ENCODE peak calls at places on chromosomes 2 and 18, in nine cellular contexts. One of them, this sample, is unnamed. For H3K4me1 and H3K27me3, the result is how much of the 10 kb centered on the place peaks cover.

GRCh38 chr2:38716185-38716584 is 35.0 kb downstream of the SRSF7 start:
- DNase-seq in PC-3: no peak
- DNase-seq in psoas muscle: no peak
- DNase-seq in cardiac muscle cell: peak
- DNase-seq in thoracic aorta: no peak
- DNase-seq in pancreas: no peak
- DNase-seq in GM23248: peak
- DNase-seq in lung: peak
- DNase-seq in endothelial cell of umbilical vein: no peak
- DNase-seq in this sample: no peak

GRCh38 chr2:139055165-139055564 is 275.0 kb upstream of the NXPH2 start:
- DNase-seq in PC-3: no peak
- DNase-seq in psoas muscle: no peak
- DNase-seq in cardiac muscle cell: no peak
- DNase-seq in thoracic aorta: no peak
- DNase-seq in pancreas: no peak
- DNase-seq in GM23248: no peak
- DNase-seq in lung: no peak
- DNase-seq in endothelial cell of umbilical vein: no peak
- DNase-seq in this sample: no peak

GRCh38 chr2:38174646-38175096 is 98.7 kb upstream of the CYP1B1 start:
- DNase-seq in PC-3: no peak
- DNase-seq in psoas muscle: no peak
- DNase-seq in cardiac muscle cell: peak
- DNase-seq in thoracic aorta: no peak
- DNase-seq in pancreas: no peak
- DNase-seq in GM23248: peak
- DNase-seq in lung: peak
- DNase-seq in endothelial cell of umbilical vein: no peak
- DNase-seq in this sample: no peak

GRCh38 chr2:136665741-136666140 is 99.6 kb upstream of the THSD7B start:
- DNase-seq in PC-3: no peak
- DNase-seq in psoas muscle: no peak
- DNase-seq in cardiac muscle cell: no peak
- DNase-seq in thoracic aorta: no peak
- DNase-seq in pancreas: no peak
- DNase-seq in GM23248: no peak
- DNase-seq in lung: no peak
- DNase-seq in endothelial cell of umbilical vein: no peak
- DNase-seq in this sample: no peak

GRCh38 chr2:12304494-12305228 is 412.1 kb upstream of the TRIB2 start:
- DNase-seq in PC-3: peak
- DNase-seq in psoas muscle: no peak
- DNase-seq in cardiac muscle cell: peak
- DNase-seq in thoracic aorta: no peak
- DNase-seq in pancreas: no peak
- DNase-seq in GM23248: peak
- DNase-seq in lung: no peak
- DNase-seq in endothelial cell of umbilical vein: no peak
- DNase-seq in this sample: no peak

GRCh38 chr2:152407204-152407721 is 72.3 kb downstream of the FMNL2 start:
- DNase-seq in PC-3: no peak
- DNase-seq in psoas muscle: peak
- DNase-seq in cardiac muscle cell: peak
- DNase-seq in thoracic aorta: no peak
- DNase-seq in pancreas: no peak
- DNase-seq in GM23248: peak
- DNase-seq in lung: no peak
- DNase-seq in endothelial cell of umbilical vein: no peak
- DNase-seq in this sample: peak

GRCh38 chr2:71453404-71454220 is at the start of gene DYSF:
- DNase-seq in PC-3: peak
- DNase-seq in psoas muscle: peak
- DNase-seq in cardiac muscle cell: peak
- DNase-seq in thoracic aorta: no peak
- DNase-seq in pancreas: peak
- DNase-seq in GM23248: peak
- DNase-seq in lung: no peak
- DNase-seq in endothelial cell of umbilical vein: no peak
- DNase-seq in this sample: peak

GRCh38 chr18:22348521-22349316 is 69.0 kb downstream of the CTAGE1 start:
- DNase-seq in PC-3: peak
- DNase-seq in psoas muscle: peak
- DNase-seq in cardiac muscle cell: peak
- DNase-seq in thoracic aorta: no peak
- DNase-seq in pancreas: peak
- DNase-seq in GM23248: peak
- DNase-seq in lung: peak
- DNase-seq in endothelial cell of umbilical vein: peak
- DNase-seq in this sample: peak

GRCh38 chr2:240619506-240620148 is 5.7 kb upstream of the GPR35 start:
- DNase-seq in PC-3: no peak
- DNase-seq in psoas muscle: no peak
- DNase-seq in cardiac muscle cell: no peak
- DNase-seq in thoracic aorta: no peak
- DNase-seq in pancreas: no peak
- DNase-seq in GM23248: no peak
- DNase-seq in lung: no peak
- DNase-seq in endothelial cell of umbilical vein: no peak
- DNase-seq in this sample: peak

GRCh38 chr2:240622631-240623235 is 2.5 kb upstream of the GPR35 start:
- DNase-seq in PC-3: no peak
- DNase-seq in psoas muscle: peak
- DNase-seq in cardiac muscle cell: peak
- DNase-seq in thoracic aorta: no peak
- DNase-seq in pancreas: no peak
- DNase-seq in GM23248: no peak
- DNase-seq in lung: no peak
- DNase-seq in endothelial cell of umbilical vein: no peak
- DNase-seq in this sample: peak

GRCh38 chr2:240620149-240620731 is 5.0 kb upstream of the GPR35 start:
- DNase-seq in PC-3: no peak
- DNase-seq in psoas muscle: peak
- DNase-seq in cardiac muscle cell: no peak
- DNase-seq in thoracic aorta: no peak
- DNase-seq in pancreas: no peak
- DNase-seq in GM23248: no peak
- DNase-seq in lung: no peak
- DNase-seq in endothelial cell of umbilical vein: no peak
- DNase-seq in this sample: peak

GRCh38 chr2:240618776-240619175 is 6.5 kb upstream of the GPR35 start:
- DNase-seq in PC-3: no peak
- DNase-seq in psoas muscle: no peak
- DNase-seq in cardiac muscle cell: no peak
- DNase-seq in thoracic aorta: no peak
- DNase-seq in pancreas: no peak
- DNase-seq in GM23248: no peak
- DNase-seq in lung: peak
- DNase-seq in endothelial cell of umbilical vein: no peak
- DNase-seq in this sample: peak

GRCh38 chr2:240620859-240621258 is 4.4 kb upstream of the GPR35 start:
- DNase-seq in PC-3: no peak
- DNase-seq in psoas muscle: no peak
- DNase-seq in cardiac muscle cell: no peak
- DNase-seq in thoracic aorta: no peak
- DNase-seq in pancreas: no peak
- DNase-seq in GM23248: no peak
- DNase-seq in lung: no peak
- DNase-seq in endothelial cell of umbilical vein: no peak
- DNase-seq in this sample: no peak
- H3K4me1 ChIP-seq in PC-3: under half
- H3K4me1 ChIP-seq in psoas muscle: under half
- H3K4me1 ChIP-seq in cardiac muscle cell: under half
- H3K4me1 ChIP-seq in thoracic aorta: under half
- H3K4me1 ChIP-seq in pancreas: under half
- H3K4me1 ChIP-seq in GM23248: under half
- H3K4me1 ChIP-seq in lung: under half
- H3K4me1 ChIP-seq in endothelial cell of umbilical vein: under half
- H3K4me1 ChIP-seq in this sample: under half

GRCh38 chr18:34886162-34886561 is 155.1 kb upstream of the MAPRE2 start:
- DNase-seq in PC-3: no peak
- DNase-seq in psoas muscle: no peak
- DNase-seq in cardiac muscle cell: no peak
- DNase-seq in thoracic aorta: no peak
- DNase-seq in pancreas: no peak
- DNase-seq in GM23248: peak
- DNase-seq in lung: no peak
- DNase-seq in endothelial cell of umbilical vein: no peak
- DNase-seq in this sample: no peak

GRCh38 chr18:34890486-34891085 is 150.6 kb upstream of the MAPRE2 start:
- DNase-seq in PC-3: no peak
- DNase-seq in psoas muscle: no peak
- DNase-seq in cardiac muscle cell: no peak
- DNase-seq in thoracic aorta: no peak
- DNase-seq in pancreas: no peak
- DNase-seq in GM23248: no peak
- DNase-seq in lung: no peak
- DNase-seq in endothelial cell of umbilical vein: no peak
- DNase-seq in this sample: no peak

GRCh38 chr18:34892379-34892778 is 148.8 kb upstream of the MAPRE2 start:
- DNase-seq in PC-3: no peak
- DNase-seq in psoas muscle: no peak
- DNase-seq in cardiac muscle cell: no peak
- DNase-seq in thoracic aorta: no peak
- DNase-seq in pancreas: no peak
- DNase-seq in GM23248: no peak
- DNase-seq in lung: no peak
- DNase-seq in endothelial cell of umbilical vein: no peak
- DNase-seq in this sample: no peak

GRCh38 chr18:34884456-34884855 is 156.8 kb upstream of the MAPRE2 start:
- DNase-seq in PC-3: no peak
- DNase-seq in psoas muscle: no peak
- DNase-seq in cardiac muscle cell: no peak
- DNase-seq in thoracic aorta: no peak
- DNase-seq in pancreas: no peak
- DNase-seq in GM23248: no peak
- DNase-seq in lung: no peak
- DNase-seq in endothelial cell of umbilical vein: no peak
- DNase-seq in this sample: no peak

GRCh38 chr18:34887881-34888580 is 153.2 kb upstream of the MAPRE2 start:
- DNase-seq in PC-3: no peak
- DNase-seq in psoas muscle: no peak
- DNase-seq in cardiac muscle cell: no peak
- DNase-seq in thoracic aorta: no peak
- DNase-seq in pancreas: no peak
- DNase-seq in GM23248: no peak
- DNase-seq in lung: no peak
- DNase-seq in endothelial cell of umbilical vein: no peak
- DNase-seq in this sample: no peak
- H3K27ac ChIP-seq in PC-3: no peak
- H3K27ac ChIP-seq in psoas muscle: peak
- H3K27ac ChIP-seq in cardiac muscle cell: no peak
- H3K27ac ChIP-seq in thoracic aorta: no peak
- H3K27ac ChIP-seq in pancreas: no peak
- H3K27ac ChIP-seq in GM23248: no peak
- H3K27ac ChIP-seq in lung: no peak
- H3K27ac ChIP-seq in endothelial cell of umbilical vein: no peak
- H3K27ac ChIP-seq in this sample: no peak

GRCh38 chr2:222304737-222305509 is 6.1 kb upstream of the PAX3 start:
- DNase-seq in PC-3: no peak
- DNase-seq in psoas muscle: no peak
- DNase-seq in cardiac muscle cell: no peak
- DNase-seq in thoracic aorta: no peak
- DNase-seq in pancreas: no peak
- DNase-seq in GM23248: no peak
- DNase-seq in lung: no peak
- DNase-seq in endothelial cell of umbilical vein: no peak
- DNase-seq in this sample: peak

GRCh38 chr2:222303828-222304736 is 5.3 kb upstream of the PAX3 start:
- DNase-seq in PC-3: no peak
- DNase-seq in psoas muscle: no peak
- DNase-seq in cardiac muscle cell: no peak
- DNase-seq in thoracic aorta: no peak
- DNase-seq in pancreas: no peak
- DNase-seq in GM23248: no peak
- DNase-seq in lung: no peak
- DNase-seq in endothelial cell of umbilical vein: no peak
- DNase-seq in this sample: peak

GRCh38 chr2:222302178-222303018 is 3.6 kb upstream of the PAX3 start:
- DNase-seq in PC-3: no peak
- DNase-seq in psoas muscle: no peak
- DNase-seq in cardiac muscle cell: no peak
- DNase-seq in thoracic aorta: no peak
- DNase-seq in pancreas: no peak
- DNase-seq in GM23248: no peak
- DNase-seq in lung: no peak
- DNase-seq in endothelial cell of umbilical vein: no peak
- DNase-seq in this sample: peak

GRCh38 chr2:222301296-222301997 is 2.6 kb upstream of the PAX3 start:
- DNase-seq in PC-3: no peak
- DNase-seq in psoas muscle: no peak
- DNase-seq in cardiac muscle cell: no peak
- DNase-seq in thoracic aorta: no peak
- DNase-seq in pancreas: no peak
- DNase-seq in GM23248: no peak
- DNase-seq in lung: no peak
- DNase-seq in endothelial cell of umbilical vein: no peak
- DNase-seq in this sample: peak

GRCh38 chr2:222303045-222303827 is 4.4 kb upstream of the PAX3 start:
- DNase-seq in PC-3: no peak
- DNase-seq in psoas muscle: no peak
- DNase-seq in cardiac muscle cell: no peak
- DNase-seq in thoracic aorta: no peak
- DNase-seq in pancreas: no peak
- DNase-seq in GM23248: no peak
- DNase-seq in lung: no peak
- DNase-seq in endothelial cell of umbilical vein: no peak
- DNase-seq in this sample: no peak
- H3K27me3 ChIP-seq in PC-3: half or more
- H3K27me3 ChIP-seq in psoas muscle: under half
- H3K27me3 ChIP-seq in cardiac muscle cell: half or more
- H3K27me3 ChIP-seq in thoracic aorta: under half
- H3K27me3 ChIP-seq in pancreas: under half
- H3K27me3 ChIP-seq in GM23248: half or more
- H3K27me3 ChIP-seq in lung: under half
- H3K27me3 ChIP-seq in endothelial cell of umbilical vein: half or more
- H3K27me3 ChIP-seq in this sample: half or more

GRCh38 chr2:240068193-240068592 is 14.9 kb upstream of the OR6B3 start:
- DNase-seq in PC-3: no peak
- DNase-seq in psoas muscle: no peak
- DNase-seq in cardiac muscle cell: no peak
- DNase-seq in thoracic aorta: no peak
- DNase-seq in pancreas: no peak
- DNase-seq in GM23248: no peak
- DNase-seq in lung: no peak
- DNase-seq in endothelial cell of umbilical vein: no peak
- DNase-seq in this sample: no peak

GRCh38 chr2:240074545-240074944 is 21.2 kb upstream of the OR6B3 start:
- DNase-seq in PC-3: no peak
- DNase-seq in psoas muscle: no peak
- DNase-seq in cardiac muscle cell: no peak
- DNase-seq in thoracic aorta: no peak
- DNase-seq in pancreas: no peak
- DNase-seq in GM23248: no peak
- DNase-seq in lung: no peak
- DNase-seq in endothelial cell of umbilical vein: no peak
- DNase-seq in this sample: no peak

GRCh38 chr2:240069846-240070245 is 16.5 kb upstream of the OR6B3 start:
- DNase-seq in PC-3: peak
- DNase-seq in psoas muscle: no peak
- DNase-seq in cardiac muscle cell: no peak
- DNase-seq in thoracic aorta: no peak
- DNase-seq in pancreas: no peak
- DNase-seq in GM23248: no peak
- DNase-seq in lung: no peak
- DNase-seq in endothelial cell of umbilical vein: no peak
- DNase-seq in this sample: no peak

GRCh38 chr2:240066489-240066888 is 13.2 kb upstream of the OR6B3 start:
- DNase-seq in PC-3: no peak
- DNase-seq in psoas muscle: no peak
- DNase-seq in cardiac muscle cell: no peak
- DNase-seq in thoracic aorta: no peak
- DNase-seq in pancreas: no peak
- DNase-seq in GM23248: no peak
- DNase-seq in lung: no peak
- DNase-seq in endothelial cell of umbilical vein: no peak
- DNase-seq in this sample: no peak

GRCh38 chr2:240070907-240071306 is 17.6 kb upstream of the OR6B3 start:
- DNase-seq in PC-3: no peak
- DNase-seq in psoas muscle: no peak
- DNase-seq in cardiac muscle cell: no peak
- DNase-seq in thoracic aorta: no peak
- DNase-seq in pancreas: no peak
- DNase-seq in GM23248: no peak
- DNase-seq in lung: no peak
- DNase-seq in endothelial cell of umbilical vein: no peak
- DNase-seq in this sample: no peak
- H3K4me1 ChIP-seq in PC-3: under half
- H3K4me1 ChIP-seq in psoas muscle: under half
- H3K4me1 ChIP-seq in cardiac muscle cell: under half
- H3K4me1 ChIP-seq in thoracic aorta: under half
- H3K4me1 ChIP-seq in pancreas: under half
- H3K4me1 ChIP-seq in GM23248: under half
- H3K4me1 ChIP-seq in lung: under half
- H3K4me1 ChIP-seq in endothelial cell of umbilical vein: under half
- H3K4me1 ChIP-seq in this sample: under half

This sample was measured in endodermal cell.